ENCODE peak calls at places on chromosome 4, in six cellular contexts. Y, K, S, T, I and C are unnamed samples.

GRCh38 chr4:78645853-78646757 is 94.5 kb downstream of the ANXA3 start:
- DNase-seq in Y (peak; percentile 87), K (peak; percentile 71), S (no peak), T (no peak), I (no peak), C (peak; percentile 89)

GRCh38 chr4:98126141-98126540 is 17.1 kb downstream of the STPG2 start:
- DNase-seq in Y (no peak), K (no peak), S (no peak), T (no peak), I (no peak), C (no peak)

GRCh38 chr4:183757105-183757504 is 98.0 kb downstream of the TRAPPC11 start:
- DNase-seq in Y (no peak), K (no peak), S (no peak), T (no peak), I (no peak), C (no peak)

GRCh38 chr4:2402053-2402452 is 16.4 kb downstream of the ZFYVE28 start:
- DNase-seq in Y (no peak), K (peak; percentile 66), S (no peak), T (no peak), I (peak; percentile 40), C (no peak)

GRCh38 chr4:130257271-130257670 is 1161.3 kb downstream of the C4orf33 start:
- DNase-seq in Y (no peak), K (no peak), S (no peak), T (no peak), I (no peak), C (peak; percentile 95)

GRCh38 chr4:2552806-2553205 is 16.4 kb downstream of the FAM193A start:
- DNase-seq in Y (no peak), K (no peak), S (no peak), T (no peak), I (no peak), C (no peak)

GRCh38 chr4:15493411-15493810 is 23.7 kb downstream of the CC2D2A start:
- DNase-seq in Y (no peak), K (no peak), S (no peak), T (no peak), I (no peak), C (no peak)

GRCh38 chr4:27043200-27043599 is 182.6 kb downstream of the STIM2 start:
- DNase-seq in Y (no peak), K (no peak), S (no peak), T (no peak), I (no peak), C (no peak)

GRCh38 chr4:125316391-125316780 is 1.6 kb downstream of the FAT4 start:
- DNase-seq in Y (no peak), K (peak; percentile 52), S (no peak), T (no peak), I (no peak), C (peak; percentile 49)

GRCh38 chr4:113582737-113583136 is 178.8 kb downstream of the CAMK2D start:
- DNase-seq in Y (no peak), K (peak; percentile 86), S (no peak), T (no peak), I (no peak), C (no peak)

GRCh38 chr4:76219299-76220055 is 5.9 kb upstream of the SCARB2 start:
- DNase-seq in Y (no peak), K (no peak), S (no peak), T (no peak), I (no peak), C (peak; percentile 47)

GRCh38 chr4:40749717-40750460 is at the start of gene NSUN7:
- DNase-seq in Y (no peak), K (no peak), S (no peak), T (no peak), I (peak; percentile 94), C (peak; percentile 16)

GRCh38 chr4:39295784-39296183 is 70.4 kb downstream of the RFC1 start:
- DNase-seq in Y (no peak), K (no peak), S (no peak), T (no peak), I (no peak), C (no peak)

GRCh38 chr4:70426789-70427188 is 29.0 kb downstream of the OPRPN start:
- DNase-seq in Y (no peak), K (no peak), S (no peak), T (no peak), I (no peak), C (no peak)

GRCh38 chr4:177236889-177237288 is 72.8 kb upstream of the NEIL3 start:
- DNase-seq in Y (no peak), K (no peak), S (no peak), T (no peak), I (no peak), C (no peak)

GRCh38 chr4:183492791-183493221 is 12.1 kb upstream of the ING2 start:
- DNase-seq in Y (no peak), K (no peak), S (no peak), T (no peak), I (no peak), C (peak; percentile 94)

GRCh38 chr4:152690706-152691651 is 11.2 kb upstream of the TMEM154 start:
- DNase-seq in Y (no peak), K (no peak), S (no peak), T (no peak), I (no peak), C (peak; percentile 10)

GRCh38 chr4:40480291-40480690 is 145.2 kb downstream of the CHRNA9 start:
- DNase-seq in Y (no peak), K (no peak), S (no peak), T (no peak), I (no peak), C (no peak)

GRCh38 chr4:6916587-6917444 is 7.2 kb downstream of the TBC1D14 start:
- DNase-seq in Y (no peak), K (no peak), S (no peak), T (peak; percentile 55), I (no peak), C (peak; percentile 34)

GRCh38 chr4:2931765-2932560 is 31.2 kb downstream of the NOP14 start:
- DNase-seq in Y (peak; percentile 85), K (peak; percentile 81), S (peak; percentile 54), T (peak; percentile 52), I (peak; percentile 35), C (no peak)

GRCh38 chr4:147015531-147015930 is 69.9 kb upstream of the TTC29 start:
- DNase-seq in Y (no peak), K (no peak), S (no peak), T (no peak), I (no peak), C (no peak)

GRCh38 chr4:7824218-7824617 is 115.4 kb downstream of the AFAP1 start:
- DNase-seq in Y (no peak), K (no peak), S (no peak), T (no peak), I (no peak), C (no peak)

GRCh38 chr4:145619639-145619996 is 433 bp downstream of the MMAA start:
- DNase-seq in Y (no peak), K (peak; percentile 31), S (no peak), T (peak; percentile 16), I (peak; percentile 72), C (peak; percentile 56)

GRCh38 chr4:38860788-38861424 is 4.3 kb upstream of the TLR6 start:
- DNase-seq in Y (no peak), K (peak; percentile 39), S (peak; percentile 35), T (peak; percentile 49), I (peak; percentile 52), C (peak; percentile 71)

GRCh38 chr4:81030617-81031388 is at the start of gene BMP3:
- DNase-seq in Y (no peak), K (no peak), S (no peak), T (no peak), I (no peak), C (no peak)

GRCh38 chr4:106334732-106335131 is 18.4 kb downstream of the AIMP1 start:
- DNase-seq in Y (no peak), K (no peak), S (no peak), T (no peak), I (no peak), C (no peak)

GRCh38 chr4:86872135-86872534 is 20.1 kb downstream of the C4orf36 start:
- DNase-seq in Y (no peak), K (no peak), S (no peak), T (no peak), I (no peak), C (no peak)

GRCh38 chr4:109873791-109874514 is 26.0 kb downstream of the LRIT3 start:
- DNase-seq in Y (no peak), K (no peak), S (no peak), T (no peak), I (no peak), C (no peak)

GRCh38 chr4:115278830-115279229 is 165.4 kb upstream of the NDST4 start:
- DNase-seq in Y (no peak), K (no peak), S (no peak), T (no peak), I (no peak), C (no peak)

GRCh38 chr4:145153904-145154298 is 26.5 kb downstream of the OTUD4 start:
- DNase-seq in Y (no peak), K (no peak), S (no peak), T (no peak), I (no peak), C (no peak)

GRCh38 chr4:128123036-128123435 is 61.9 kb downstream of the LARP1B start:
- DNase-seq in Y (no peak), K (no peak), S (no peak), T (no peak), I (no peak), C (no peak)

GRCh38 chr4:16687011-16687410 is 211.4 kb downstream of the LDB2 start:
- DNase-seq in Y (no peak), K (no peak), S (no peak), T (no peak), I (no peak), C (no peak)

GRCh38 chr4:151489462-151490203 is 80.7 kb downstream of the FHIP1A start:
- DNase-seq in Y (no peak), K (no peak), S (no peak), T (no peak), I (no peak), C (no peak)

GRCh38 chr4:144740316-144740715 is 94.4 kb downstream of the HHIP start:
- DNase-seq in Y (no peak), K (no peak), S (no peak), T (no peak), I (no peak), C (peak; percentile 17)

GRCh38 chr4:88697113-88697512 is 516 bp downstream of the NAP1L5 start:
- DNase-seq in Y (no peak), K (no peak), S (no peak), T (no peak), I (no peak), C (peak; percentile 35)